ENCODE peak calls at places on chromosomes 3 and 15, in six cellular contexts. One of them, this sample, is unnamed.

GRCh38 chr3:156816091-156816793 is 9.9 kb upstream of the LEKR1 start:
- DNase-seq in suprapubic skin: peak; percentile 64
- DNase-seq in body of pancreas: peak; percentile 51
- DNase-seq in HCT116: no peak
- DNase-seq in upper lobe of right lung: peak; percentile 76
- DNase-seq in WTC11: peak; percentile 50
- DNase-seq in this sample: peak; percentile 58

GRCh38 chr3:152159328-152159727 is 109.4 kb upstream of the MBNL1 start:
- DNase-seq in HCT116: no peak
- DNase-seq in body of pancreas: no peak
- DNase-seq in suprapubic skin: no peak
- DNase-seq in upper lobe of right lung: no peak
- DNase-seq in WTC11: no peak
- DNase-seq in this sample: no peak

GRCh38 chr3:146189519-146190173 is 28.7 kb upstream of the PLOD2 start:
- DNase-seq in body of pancreas: peak; percentile 27
- DNase-seq in HCT116: peak; percentile 47
- DNase-seq in upper lobe of right lung: no peak
- DNase-seq in suprapubic skin: no peak
- DNase-seq in WTC11: no peak
- DNase-seq in this sample: no peak

GRCh38 chr3:184688251-184688851 is 23.5 kb downstream of the MAGEF1 start:
- DNase-seq in WTC11: no peak
- DNase-seq in upper lobe of right lung: no peak
- DNase-seq in suprapubic skin: peak; percentile 46
- DNase-seq in HCT116: no peak
- DNase-seq in body of pancreas: peak; percentile 26
- DNase-seq in this sample: no peak

GRCh38 chr3:140920029-140920428 is 21.6 kb upstream of the SLC25A36 start:
- DNase-seq in body of pancreas: no peak
- DNase-seq in upper lobe of right lung: no peak
- DNase-seq in WTC11: no peak
- DNase-seq in HCT116: no peak
- DNase-seq in suprapubic skin: no peak
- DNase-seq in this sample: no peak

GRCh38 chr3:157119369-157119951 is 40.5 kb downstream of the CCNL1 start:
- DNase-seq in body of pancreas: peak; percentile 85
- DNase-seq in HCT116: no peak
- DNase-seq in WTC11: no peak
- DNase-seq in suprapubic skin: no peak
- DNase-seq in upper lobe of right lung: no peak
- DNase-seq in this sample: no peak

GRCh38 chr3:132569153-132569552 is 27.9 kb upstream of the ACKR4 start:
- DNase-seq in WTC11: no peak
- DNase-seq in HCT116: no peak
- DNase-seq in suprapubic skin: no peak
- DNase-seq in upper lobe of right lung: no peak
- DNase-seq in body of pancreas: no peak
- DNase-seq in this sample: no peak

GRCh38 chr15:87368511-87368910 is 888.0 kb downstream of the NTRK3 start:
- DNase-seq in upper lobe of right lung: no peak
- DNase-seq in WTC11: no peak
- DNase-seq in HCT116: no peak
- DNase-seq in suprapubic skin: no peak
- DNase-seq in body of pancreas: no peak
- DNase-seq in this sample: no peak

GRCh38 chr3:138941259-138941885 is 5.6 kb downstream of the FOXL2 start:
- DNase-seq in body of pancreas: peak; percentile 47
- DNase-seq in HCT116: peak; percentile 32
- DNase-seq in WTC11: peak; percentile 85
- DNase-seq in suprapubic skin: no peak
- DNase-seq in upper lobe of right lung: no peak
- DNase-seq in this sample: peak; percentile 76

GRCh38 chr3:161413127-161413854 is 42.0 kb upstream of the SPTSSB start:
- DNase-seq in suprapubic skin: peak; percentile 68
- DNase-seq in HCT116: no peak
- DNase-seq in upper lobe of right lung: no peak
- DNase-seq in body of pancreas: peak; percentile 67
- DNase-seq in WTC11: no peak
- DNase-seq in this sample: no peak

GRCh38 chr15:66721501-66721937 is 19.5 kb downstream of the SMAD6 start:
- DNase-seq in body of pancreas: no peak
- DNase-seq in upper lobe of right lung: no peak
- DNase-seq in WTC11: no peak
- DNase-seq in HCT116: no peak
- DNase-seq in suprapubic skin: no peak
- DNase-seq in this sample: no peak

GRCh38 chr15:22989576-22990477 is 9.7 kb upstream of the CYFIP1 start:
- DNase-seq in WTC11: no peak
- DNase-seq in suprapubic skin: peak; percentile 24
- DNase-seq in upper lobe of right lung: no peak
- DNase-seq in HCT116: no peak
- DNase-seq in body of pancreas: peak; percentile 48
- DNase-seq in this sample: no peak

GRCh38 chr3:137845666-137846065 is 81.6 kb downstream of the SOX14 start:
- DNase-seq in upper lobe of right lung: no peak
- DNase-seq in HCT116: no peak
- DNase-seq in WTC11: no peak
- DNase-seq in body of pancreas: no peak
- DNase-seq in suprapubic skin: no peak
- DNase-seq in this sample: no peak

GRCh38 chr15:31129769-31130303 is 28.3 kb upstream of the TRPM1 start:
- DNase-seq in HCT116: no peak
- DNase-seq in WTC11: no peak
- DNase-seq in suprapubic skin: no peak
- DNase-seq in body of pancreas: no peak
- DNase-seq in upper lobe of right lung: no peak
- DNase-seq in this sample: no peak

GRCh38 chr15:69718916-69719315 is 266.3 kb downstream of the RPLP1 start:
- DNase-seq in upper lobe of right lung: peak; percentile 66
- DNase-seq in HCT116: no peak
- DNase-seq in suprapubic skin: no peak
- DNase-seq in WTC11: no peak
- DNase-seq in body of pancreas: peak; percentile 70
- DNase-seq in this sample: no peak

GRCh38 chr15:68699881-68700394 is 120.8 kb downstream of the ANP32A start:
- DNase-seq in WTC11: no peak
- DNase-seq in HCT116: no peak
- DNase-seq in upper lobe of right lung: no peak
- DNase-seq in suprapubic skin: no peak
- DNase-seq in body of pancreas: no peak
- DNase-seq in this sample: no peak

GRCh38 chr3:24290596-24290995 is 204.1 kb downstream of the THRB start:
- DNase-seq in suprapubic skin: no peak
- DNase-seq in WTC11: no peak
- DNase-seq in upper lobe of right lung: no peak
- DNase-seq in body of pancreas: no peak
- DNase-seq in HCT116: no peak
- DNase-seq in this sample: no peak

GRCh38 chr3:31976302-31976701 is 4.8 kb downstream of the OSBPL10 start:
- DNase-seq in upper lobe of right lung: no peak
- DNase-seq in body of pancreas: no peak
- DNase-seq in suprapubic skin: no peak
- DNase-seq in HCT116: no peak
- DNase-seq in WTC11: no peak
- DNase-seq in this sample: no peak

GRCh38 chr3:153961498-153961897 is 159.7 kb upstream of the ARHGEF26 start:
- DNase-seq in HCT116: no peak
- DNase-seq in upper lobe of right lung: no peak
- DNase-seq in body of pancreas: no peak
- DNase-seq in WTC11: no peak
- DNase-seq in suprapubic skin: no peak
- DNase-seq in this sample: no peak

GRCh38 chr15:74955796-74956647 is 550 bp downstream of the RPP25 start:
- DNase-seq in HCT116: no peak
- DNase-seq in body of pancreas: peak; percentile 81
- DNase-seq in WTC11: peak; percentile 71
- DNase-seq in suprapubic skin: peak; percentile 90
- DNase-seq in upper lobe of right lung: peak; percentile 94
- DNase-seq in this sample: peak; percentile 83

GRCh38 chr3:188946837-188947236 is 224.9 kb upstream of the TPRG1 start:
- DNase-seq in HCT116: no peak
- DNase-seq in upper lobe of right lung: no peak
- DNase-seq in body of pancreas: no peak
- DNase-seq in suprapubic skin: no peak
- DNase-seq in WTC11: no peak
- DNase-seq in this sample: no peak

GRCh38 chr3:193040836-193041672 is 123.4 kb upstream of the MB21D2 start:
- DNase-seq in HCT116: peak; percentile 50
- DNase-seq in WTC11: no peak
- DNase-seq in upper lobe of right lung: no peak
- DNase-seq in body of pancreas: peak; percentile 5
- DNase-seq in suprapubic skin: no peak
- DNase-seq in this sample: no peak

GRCh38 chr3:19947549-19948071 is 713 bp downstream of the RAB5A start:
- DNase-seq in HCT116: peak; percentile 18
- DNase-seq in suprapubic skin: peak; percentile 83
- DNase-seq in upper lobe of right lung: no peak
- DNase-seq in WTC11: peak; percentile 35
- DNase-seq in body of pancreas: peak; percentile 57
- DNase-seq in this sample: peak; percentile 43

GRCh38 chr15:66163553-66163952 is 90.0 kb downstream of the MEGF11 start:
- DNase-seq in WTC11: no peak
- DNase-seq in body of pancreas: no peak
- DNase-seq in upper lobe of right lung: no peak
- DNase-seq in HCT116: no peak
- DNase-seq in suprapubic skin: no peak
- DNase-seq in this sample: no peak

GRCh38 chr3:143002083-143002712 is 828 bp downstream of the U2SURP start:
- DNase-seq in WTC11: no peak
- DNase-seq in body of pancreas: no peak
- DNase-seq in suprapubic skin: no peak
- DNase-seq in HCT116: no peak
- DNase-seq in upper lobe of right lung: no peak
- DNase-seq in this sample: no peak

GRCh38 chr3:94101860-94102259 is 39.0 kb downstream of the NSUN3 start:
- DNase-seq in suprapubic skin: no peak
- DNase-seq in WTC11: no peak
- DNase-seq in HCT116: peak; percentile 3
- DNase-seq in body of pancreas: no peak
- DNase-seq in upper lobe of right lung: no peak
- DNase-seq in this sample: no peak
- TF ChIP-seq CTCF in suprapubic skin: no peak
- TF ChIP-seq CTCF in WTC11: no peak
- TF ChIP-seq CTCF in HCT116: no peak
- TF ChIP-seq CTCF in body of pancreas: no peak
- TF ChIP-seq CTCF in upper lobe of right lung: no peak
- TF ChIP-seq CTCF in this sample: no peak

DNA sequence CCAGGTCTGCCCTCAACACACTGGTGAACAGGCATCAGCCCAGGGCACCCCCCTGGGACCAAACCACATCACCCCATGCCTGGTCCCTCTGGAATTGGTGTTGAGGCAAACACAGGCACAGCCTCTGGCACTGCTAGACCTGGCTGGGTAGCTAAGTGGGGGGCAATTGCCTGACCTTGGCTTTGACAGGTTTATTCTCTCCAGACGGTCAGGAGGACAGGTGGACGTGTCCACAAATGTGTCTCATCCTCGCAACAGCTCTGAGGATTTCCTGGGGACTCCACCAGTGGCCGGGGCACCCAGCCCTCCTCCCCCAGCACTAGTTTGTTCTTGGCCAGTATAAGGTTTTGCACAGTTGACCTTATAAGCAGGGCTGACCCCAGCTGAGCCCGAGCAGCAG is 31.3 kb downstream of the TKT start:
- DNase-seq in HCT116: no peak
- DNase-seq in upper lobe of right lung: peak; percentile 44
- DNase-seq in WTC11: no peak
- DNase-seq in body of pancreas: no peak
- DNase-seq in suprapubic skin: no peak
- DNase-seq in this sample: no peak
- TF ChIP-seq CTCF in HCT116: no peak
- TF ChIP-seq CTCF in upper lobe of right lung: no peak
- TF ChIP-seq CTCF in WTC11: no peak
- TF ChIP-seq CTCF in body of pancreas: no peak
- TF ChIP-seq CTCF in suprapubic skin: no peak
- TF ChIP-seq CTCF in this sample: no peak

GRCh38 chr15:51688863-51689262 is 7.6 kb downstream of the SCG3 start:
- DNase-seq in upper lobe of right lung: no peak
- DNase-seq in body of pancreas: no peak
- DNase-seq in HCT116: no peak
- DNase-seq in WTC11: no peak
- DNase-seq in suprapubic skin: no peak
- DNase-seq in this sample: no peak
- TF ChIP-seq CTCF in upper lobe of right lung: peak; percentile 9
- TF ChIP-seq CTCF in body of pancreas: no peak
- TF ChIP-seq CTCF in HCT116: no peak
- TF ChIP-seq CTCF in WTC11: no peak
- TF ChIP-seq CTCF in suprapubic skin: no peak
- TF ChIP-seq CTCF in this sample: no peak

DNA sequence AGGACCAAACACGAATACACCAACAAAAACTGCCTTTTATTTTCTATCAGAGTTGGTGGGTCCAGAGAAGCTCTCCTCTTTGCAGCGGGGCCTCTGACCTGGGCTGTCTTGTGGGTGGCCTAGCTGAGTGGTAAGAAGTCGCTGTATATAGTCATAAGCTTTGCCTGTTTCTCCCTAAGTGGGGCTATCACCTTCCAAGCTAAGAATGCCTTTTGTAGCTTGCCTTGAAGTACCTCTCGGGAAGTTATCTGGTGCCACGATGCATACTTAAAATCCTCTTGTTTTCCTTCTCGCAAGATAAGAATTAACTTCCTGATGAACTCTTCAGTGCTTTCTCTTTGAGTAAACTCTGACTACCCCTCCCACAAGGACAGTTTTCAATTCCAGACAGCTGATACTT is 178.8 kb downstream of the SYNPR start:
- DNase-seq in upper lobe of right lung: no peak
- DNase-seq in body of pancreas: no peak
- DNase-seq in suprapubic skin: no peak
- DNase-seq in HCT116: no peak
- DNase-seq in WTC11: no peak
- DNase-seq in this sample: no peak
- TF ChIP-seq CTCF in upper lobe of right lung: no peak
- TF ChIP-seq CTCF in body of pancreas: no peak
- TF ChIP-seq CTCF in suprapubic skin: no peak
- TF ChIP-seq CTCF in HCT116: no peak
- TF ChIP-seq CTCF in WTC11: no peak
- TF ChIP-seq CTCF in this sample: no peak

GRCh38 chr15:90422043-90422442 is 34.0 kb downstream of the IQGAP1 start:
- DNase-seq in body of pancreas: no peak
- DNase-seq in HCT116: no peak
- DNase-seq in suprapubic skin: no peak
- DNase-seq in WTC11: no peak
- DNase-seq in upper lobe of right lung: no peak
- DNase-seq in this sample: no peak

GRCh38 chr15:90419202-90419601 is 31.2 kb downstream of the IQGAP1 start:
- DNase-seq in body of pancreas: no peak
- DNase-seq in suprapubic skin: no peak
- DNase-seq in upper lobe of right lung: no peak
- DNase-seq in HCT116: no peak
- DNase-seq in WTC11: no peak
- DNase-seq in this sample: no peak

GRCh38 chr15:90419738-90420487 is 31.9 kb downstream of the IQGAP1 start:
- DNase-seq in WTC11: no peak
- DNase-seq in upper lobe of right lung: no peak
- DNase-seq in HCT116: no peak
- DNase-seq in body of pancreas: no peak
- DNase-seq in suprapubic skin: no peak
- DNase-seq in this sample: no peak

GRCh38 chr15:90420488-90420850 is 32.4 kb downstream of the IQGAP1 start:
- DNase-seq in suprapubic skin: no peak
- DNase-seq in WTC11: no peak
- DNase-seq in HCT116: no peak
- DNase-seq in upper lobe of right lung: no peak
- DNase-seq in body of pancreas: no peak
- DNase-seq in this sample: no peak

GRCh38 chr15:90421527-90421926 is 33.5 kb downstream of the IQGAP1 start:
- DNase-seq in upper lobe of right lung: no peak
- DNase-seq in HCT116: no peak
- DNase-seq in suprapubic skin: no peak
- DNase-seq in WTC11: no peak
- DNase-seq in body of pancreas: no peak
- DNase-seq in this sample: no peak
- TF ChIP-seq CTCF in upper lobe of right lung: no peak
- TF ChIP-seq CTCF in HCT116: no peak
- TF ChIP-seq CTCF in suprapubic skin: no peak
- TF ChIP-seq CTCF in WTC11: no peak
- TF ChIP-seq CTCF in body of pancreas: no peak
- TF ChIP-seq CTCF in this sample: no peak

This sample was measured in glutamatergic neuron.